ENCODE peak calls at places on chromosome 12, in nine cellular contexts. R, E, G, B, U, X, D, T and Z are unnamed samples.

GRCh38 chr12:62632521-62632920 is 165.9 kb downstream of the MON2 start:
- DNase-seq in B (peak; percentile 55), E (peak; percentile 69), G (no peak), R (peak; percentile 79), U (no peak), X (no peak), T (no peak), D (peak; percentile 72), Z (no peak)

GRCh38 chr12:130933269-130933995 is 20.3 kb upstream of the ADGRD1 start:
- DNase-seq in R (no peak), E (no peak), T (no peak), B (no peak), X (no peak), G (no peak), U (no peak), D (no peak), Z (no peak)

GRCh38 chr12:88993655-88994054 is 358.6 kb downstream of the DUSP6 start:
- DNase-seq in G (peak; percentile 63), R (peak; percentile 19), E (peak; percentile 77), X (peak; percentile 76), B (peak; percentile 53), U (peak; percentile 80), D (peak; percentile 65), T (peak; percentile 66), Z (peak; percentile 12)

GRCh38 chr12:53098982-53099651 is 1.6 kb downstream of the IGFBP6 start:
- DNase-seq in T (peak; percentile 70), E (peak; percentile 97), D (peak; percentile 90), G (peak; percentile 89), R (peak; percentile 90), U (peak; percentile 95), X (peak; percentile 92), B (peak; percentile 92), Z (peak; percentile 77)

GRCh38 chr12:644818-645552 is 18.3 kb downstream of the NINJ2 start:
- DNase-seq in R (no peak), D (no peak), B (no peak), X (no peak), U (no peak), T (no peak), E (peak; percentile 48), G (no peak), Z (no peak)

GRCh38 chr12:63889236-63889635 is 44.7 kb downstream of the SRGAP1 start:
- DNase-seq in E (peak; percentile 73), T (no peak), G (no peak), R (no peak), B (peak; percentile 19), D (no peak), U (no peak), X (no peak), Z (no peak)

GRCh38 chr12:58443273-58443980 is 476.9 kb downstream of the LRIG3 start:
- DNase-seq in G (peak; percentile 40), B (peak; percentile 26), R (peak; percentile 5), X (peak; percentile 74), T (peak; percentile 37), U (peak; percentile 59), D (peak; percentile 73), E (peak; percentile 48), Z (peak; percentile 11)

GRCh38 chr12:115481141-115481540 is 796.4 kb downstream of the MED13L start:
- DNase-seq in E (no peak), R (no peak), T (peak; percentile 67), G (no peak), B (no peak), D (no peak), U (peak; percentile 7), X (no peak), Z (no peak)

GRCh38 chr12:54564768-54565167 is 15.4 kb downstream of the PDE1B start:
- DNase-seq in X (no peak), T (no peak), E (no peak), G (no peak), R (no peak), U (no peak), D (peak; percentile 86), B (no peak), Z (no peak)

GRCh38 chr12:52495385-52495784 is 2.3 kb upstream of the KRT6A start:
- DNase-seq in D (peak; percentile 54), B (peak; percentile 59), G (peak; percentile 27), R (no peak), U (peak; percentile 75), X (no peak), T (no peak), E (peak; percentile 34), Z (peak; percentile 18)

GRCh38 chr12:34290191-34290995 is 268.1 kb downstream of the ALG10 start:
- DNase-seq in E (no peak), D (no peak), R (no peak), B (peak; percentile 3), G (no peak), X (no peak), T (no peak), U (no peak), Z (no peak)

GRCh38 chr12:2385529-2385928 is 332.7 kb downstream of the CACNA1C start:
- DNase-seq in G (no peak), E (no peak), R (no peak), D (no peak), X (no peak), T (no peak), B (no peak), U (no peak), Z (no peak)

GRCh38 chr12:64029013-64029857 is 184.7 kb downstream of the SRGAP1 start:
- DNase-seq in R (no peak), D (no peak), G (no peak), X (no peak), T (no peak), U (no peak), E (peak; percentile 87), B (no peak), Z (no peak)

GRCh38 chr12:132445884-132446471 is 44.0 kb upstream of the FBRSL1 start:
- DNase-seq in B (peak; percentile 80), X (no peak), R (no peak), E (peak; percentile 82), D (peak; percentile 98), U (peak; percentile 80), G (peak; percentile 93), T (no peak), Z (peak; percentile 93)

GRCh38 chr12:11963841-11964471 is 106.8 kb upstream of the BCL2L14 start:
- DNase-seq in B (no peak), E (no peak), X (no peak), T (no peak), U (no peak), G (no peak), R (no peak), D (no peak), Z (no peak)

GRCh38 chr12:109387425-109388166 is 39.9 kb downstream of the MYO1H start:
- DNase-seq in G (peak; percentile 44), U (peak; percentile 61), X (peak; percentile 82), D (peak; percentile 79), R (peak; percentile 31), T (peak; percentile 72), B (peak; percentile 44), E (peak; percentile 57), Z (peak; percentile 57)

GRCh38 chr12:116370886-116371580 is 93.5 kb upstream of the MED13L start:
- DNase-seq in E (no peak), D (no peak), G (no peak), U (no peak), B (no peak), R (peak; percentile 60), T (no peak), X (no peak), Z (no peak)

GRCh38 chr12:27639265-27639664 is 57.0 kb upstream of the REP15 start:
- DNase-seq in U (no peak), B (no peak), G (no peak), E (no peak), T (no peak), D (no peak), R (no peak), X (no peak), Z (no peak)

GRCh38 chr12:27635349-27635972 is 60.8 kb upstream of the REP15 start:
- DNase-seq in U (peak; percentile 80), E (peak; percentile 79), G (peak; percentile 44), B (peak; percentile 59), D (peak; percentile 65), R (peak; percentile 15), T (peak; percentile 45), X (peak; percentile 52), Z (peak; percentile 45)

GRCh38 chr12:27631813-27632491 is 64.3 kb upstream of the REP15 start:
- DNase-seq in X (no peak), U (no peak), R (no peak), E (no peak), G (no peak), B (no peak), D (no peak), T (no peak), Z (no peak)

DNA sequence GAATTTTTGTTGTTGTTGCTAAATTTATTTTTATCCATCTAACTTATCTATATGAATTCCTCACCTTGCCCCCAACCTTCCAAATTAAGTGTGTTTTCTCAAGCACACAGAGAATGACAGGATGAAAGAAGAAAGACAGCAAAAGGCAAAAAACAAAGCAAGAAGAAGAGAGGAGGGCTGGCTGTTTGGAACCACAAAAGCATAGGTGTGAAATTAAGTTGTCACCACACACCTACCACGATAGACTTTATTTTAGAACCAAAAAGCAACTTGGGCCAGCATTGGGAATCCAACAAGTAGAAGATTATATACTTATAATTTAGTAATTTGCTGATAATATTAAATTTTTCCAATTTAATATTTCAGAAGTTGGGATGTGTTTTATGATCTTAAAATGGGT is 58.7 kb upstream of the REP15 start:
- DNase-seq in X (no peak), G (no peak), T (no peak), D (no peak), E (no peak), U (no peak), B (no peak), R (no peak), Z (no peak)
- H3K4me3 ChIP-seq in X (no peak overlapping the region), G (no peak overlapping the region), T (no peak overlapping the region), D (no peak overlapping the region), E (no peak overlapping the region), U (no peak overlapping the region), B (no peak overlapping the region), R (no peak overlapping the region), Z (no peak overlapping the region)

DNA sequence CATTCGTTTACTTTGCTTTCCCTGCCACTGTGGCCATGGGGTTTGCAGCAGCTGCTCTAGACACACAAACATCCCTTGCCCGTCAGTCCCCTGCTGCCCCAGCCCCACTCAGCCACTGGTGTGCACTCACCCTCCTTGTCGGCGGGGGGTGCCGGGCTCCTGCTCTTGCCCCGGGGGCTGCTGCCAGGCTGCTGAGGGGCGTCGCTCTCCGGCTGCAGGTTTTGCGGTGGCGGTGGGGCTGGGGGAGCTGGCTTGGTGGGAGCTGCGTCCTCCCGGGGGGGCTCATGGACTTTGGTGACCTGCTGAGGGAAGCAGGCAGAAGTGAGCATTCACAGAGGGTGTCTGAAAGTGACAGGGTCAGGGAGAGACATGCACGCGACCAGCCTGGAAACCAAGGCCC is 67.1 kb downstream of the RFLNA start:
- DNase-seq in T (no peak), B (no peak), E (no peak), U (no peak), G (no peak), X (no peak), R (no peak), D (no peak), Z (no peak)
- H3K36me3 ChIP-seq in T (no peaks in the 10 kb centered on the region), B (no peaks in the 10 kb centered on the region), E (peaks cover 23% of the 10 kb centered on the region), U (peaks cover 86% of the 10 kb centered on the region), G (peaks cover 14% of the 10 kb centered on the region), X (peaks cover 11% of the 10 kb centered on the region), R (peaks cover 38% of the 10 kb centered on the region), D (no peaks in the 10 kb centered on the region), Z (peaks cover 20% of the 10 kb centered on the region)

GRCh38 chr12:93679308-93679933 is 2.2 kb downstream of the CRADD start:
- DNase-seq in R (no peak), D (no peak), U (no peak), G (no peak), T (no peak), B (no peak), E (no peak), X (no peak), Z (no peak)
- H3K9me2 ChIP-seq in R (no peaks in the 10 kb centered on the region), D (peaks cover 7% of the 10 kb centered on the region), U (peaks cover 4% of the 10 kb centered on the region), G (no peaks in the 10 kb centered on the region), T (no peaks in the 10 kb centered on the region), B (no peaks in the 10 kb centered on the region), E (no peaks in the 10 kb centered on the region), X (no peaks in the 10 kb centered on the region), Z (no peaks in the 10 kb centered on the region)

GRCh38 chr12:103917873-103918272 is 12.3 kb upstream of the HSP90B1 start:
- DNase-seq in T (no peak), E (no peak), B (no peak), U (no peak), G (no peak), D (no peak), R (no peak), X (no peak), Z (no peak)
- H3K4me3 ChIP-seq in T (no peak overlapping the region), E (no peak overlapping the region), B (no peak overlapping the region), U (no peak overlapping the region), G (no peak overlapping the region), D (no peak overlapping the region), R (no peak overlapping the region), X (no peak overlapping the region), Z (no peak overlapping the region)